ENCODE peak calls at places on chromosomes 2 and 18, in five cellular contexts. One of them, this sample, is unnamed.

GRCh38 chr18:26546875-26547301 is 1.5 kb downstream of the KCTD1 start:
- DNase-seq in adrenal gland: peak; percentile 19
- DNase-seq in spleen: peak; percentile 75
- DNase-seq in tibial artery: no peak
- DNase-seq in SJSA1: no peak
- DNase-seq in this sample: peak; percentile 37

GRCh38 chr2:201358684-201359083 is 1.5 kb upstream of the FLACC1 start:
- DNase-seq in adrenal gland: no peak
- DNase-seq in spleen: no peak
- DNase-seq in tibial artery: no peak
- DNase-seq in SJSA1: peak; percentile 36
- DNase-seq in this sample: no peak

GRCh38 chr2:624551-625347 is 52.5 kb downstream of the TMEM18 start:
- DNase-seq in adrenal gland: no peak
- DNase-seq in spleen: no peak
- DNase-seq in tibial artery: no peak
- DNase-seq in SJSA1: no peak
- DNase-seq in this sample: no peak

GRCh38 chr2:236974752-236975151 is 110.9 kb upstream of the COPS8 start:
- DNase-seq in adrenal gland: no peak
- DNase-seq in spleen: peak; percentile 34
- DNase-seq in tibial artery: no peak
- DNase-seq in SJSA1: no peak
- DNase-seq in this sample: no peak

GRCh38 chr18:4455113-4455811 is at the start of gene DLGAP1:
- DNase-seq in adrenal gland: peak; percentile 47
- DNase-seq in spleen: peak; percentile 74
- DNase-seq in tibial artery: peak; percentile 25
- DNase-seq in SJSA1: peak; percentile 11
- DNase-seq in this sample: peak; percentile 66

GRCh38 chr2:69642709-69643601 is 584 bp downstream of the AAK1 start:
- DNase-seq in adrenal gland: peak; percentile 72
- DNase-seq in spleen: peak; percentile 89
- DNase-seq in tibial artery: peak; percentile 50
- DNase-seq in SJSA1: peak; percentile 85
- DNase-seq in this sample: peak; percentile 37

GRCh38 chr2:202360646-202361045 is 15.5 kb upstream of the BMPR2 start:
- DNase-seq in adrenal gland: no peak
- DNase-seq in spleen: no peak
- DNase-seq in tibial artery: no peak
- DNase-seq in SJSA1: no peak
- DNase-seq in this sample: no peak

GRCh38 chr2:148540022-148540421 is 104.5 kb upstream of the EPC2 start:
- DNase-seq in adrenal gland: no peak
- DNase-seq in spleen: no peak
- DNase-seq in tibial artery: no peak
- DNase-seq in SJSA1: no peak
- DNase-seq in this sample: no peak

GRCh38 chr2:110678457-110679336 is 834 bp upstream of the BUB1 start:
- DNase-seq in adrenal gland: peak; percentile 26
- DNase-seq in spleen: peak; percentile 83
- DNase-seq in tibial artery: peak; percentile 26
- DNase-seq in SJSA1: no peak
- DNase-seq in this sample: peak; percentile 34

GRCh38 chr18:11553098-11553940 is 56.1 kb upstream of the SLC35G4 start:
- DNase-seq in adrenal gland: peak; percentile 29
- DNase-seq in spleen: no peak
- DNase-seq in tibial artery: no peak
- DNase-seq in SJSA1: peak; percentile 44
- DNase-seq in this sample: no peak

GRCh38 chr2:157596992-157597681 is 31.5 kb downstream of the ACVR1C start:
- DNase-seq in adrenal gland: no peak
- DNase-seq in spleen: peak; percentile 85
- DNase-seq in tibial artery: no peak
- DNase-seq in SJSA1: no peak
- DNase-seq in this sample: no peak

GRCh38 chr18:5524660-5525059 is 19.1 kb downstream of the EPB41L3 start:
- DNase-seq in adrenal gland: no peak
- DNase-seq in spleen: no peak
- DNase-seq in tibial artery: no peak
- DNase-seq in SJSA1: no peak
- DNase-seq in this sample: no peak

GRCh38 chr2:237720962-237721361 is 77.6 kb upstream of the RBM44 start:
- DNase-seq in adrenal gland: no peak
- DNase-seq in spleen: no peak
- DNase-seq in tibial artery: no peak
- DNase-seq in SJSA1: peak; percentile 58
- DNase-seq in this sample: no peak

GRCh38 chr18:8994603-8995002 is 107.9 kb upstream of the NDUFV2 start:
- DNase-seq in adrenal gland: no peak
- DNase-seq in spleen: no peak
- DNase-seq in tibial artery: no peak
- DNase-seq in SJSA1: no peak
- DNase-seq in this sample: no peak

GRCh38 chr2:220887880-220888279 is 684.2 kb downstream of the EPHA4 start:
- DNase-seq in adrenal gland: no peak
- DNase-seq in spleen: no peak
- DNase-seq in tibial artery: no peak
- DNase-seq in SJSA1: no peak
- DNase-seq in this sample: no peak

GRCh38 chr2:14634223-14634884 is 1.8 kb downstream of the LRATD1 start:
- DNase-seq in adrenal gland: peak; percentile 85
- DNase-seq in spleen: peak; percentile 72
- DNase-seq in tibial artery: peak; percentile 70
- DNase-seq in SJSA1: no peak
- DNase-seq in this sample: peak; percentile 82

GRCh38 chr18:9823805-9824473 is 61.8 kb upstream of the TXNDC2 start:
- DNase-seq in adrenal gland: no peak
- DNase-seq in spleen: no peak
- DNase-seq in tibial artery: no peak
- DNase-seq in SJSA1: no peak
- DNase-seq in this sample: no peak

GRCh38 chr2:104050632-104051242 is 803.2 kb upstream of the POU3F3 start:
- DNase-seq in adrenal gland: no peak
- DNase-seq in spleen: no peak
- DNase-seq in tibial artery: no peak
- DNase-seq in SJSA1: no peak
- DNase-seq in this sample: no peak

GRCh38 chr2:120134263-120134662 is 88.9 kb downstream of the TMEM185B start:
- DNase-seq in adrenal gland: no peak
- DNase-seq in spleen: no peak
- DNase-seq in tibial artery: no peak
- DNase-seq in SJSA1: peak; percentile 84
- DNase-seq in this sample: no peak

GRCh38 chr2:120828066-120828465 is 92.4 kb downstream of the GLI2 start:
- DNase-seq in adrenal gland: no peak
- DNase-seq in spleen: no peak
- DNase-seq in tibial artery: no peak
- DNase-seq in SJSA1: no peak
- DNase-seq in this sample: no peak

GRCh38 chr2:128228894-128229293 is 89.8 kb downstream of the HS6ST1 start:
- DNase-seq in adrenal gland: no peak
- DNase-seq in spleen: no peak
- DNase-seq in tibial artery: no peak
- DNase-seq in SJSA1: peak; percentile 29
- DNase-seq in this sample: no peak

GRCh38 chr18:10269226-10269625 is 185.2 kb upstream of the APCDD1 start:
- DNase-seq in adrenal gland: no peak
- DNase-seq in spleen: no peak
- DNase-seq in tibial artery: no peak
- DNase-seq in SJSA1: no peak
- DNase-seq in this sample: no peak

GRCh38 chr2:124778076-124778475 is 753.0 kb downstream of the CNTNAP5 start:
- DNase-seq in adrenal gland: no peak
- DNase-seq in spleen: no peak
- DNase-seq in tibial artery: no peak
- DNase-seq in SJSA1: no peak
- DNase-seq in this sample: no peak

GRCh38 chr2:46555646-46556205 is 76.4 kb downstream of the TMEM247 start:
- DNase-seq in adrenal gland: no peak
- DNase-seq in spleen: no peak
- DNase-seq in tibial artery: no peak
- DNase-seq in SJSA1: no peak
- DNase-seq in this sample: no peak
- H3K27ac ChIP-seq in adrenal gland: no peak overlapping the region
- H3K27ac ChIP-seq in spleen: no peak overlapping the region
- H3K27ac ChIP-seq in tibial artery: no peak overlapping the region
- H3K27ac ChIP-seq in SJSA1: no peak overlapping the region
- H3K27ac ChIP-seq in this sample: no peak overlapping the region

GRCh38 chr18:7084080-7084765 is 33.4 kb downstream of the LAMA1 start:
- DNase-seq in adrenal gland: no peak
- DNase-seq in spleen: no peak
- DNase-seq in tibial artery: no peak
- DNase-seq in SJSA1: no peak
- DNase-seq in this sample: no peak
- H3K4me3 ChIP-seq in adrenal gland: no peak overlapping the region
- H3K4me3 ChIP-seq in spleen: no peak overlapping the region
- H3K4me3 ChIP-seq in tibial artery: no peak overlapping the region
- H3K4me3 ChIP-seq in SJSA1: no peak overlapping the region
- H3K4me3 ChIP-seq in this sample: no peak overlapping the region

GRCh38 chr2:135164431-135164830 is 112.3 kb downstream of the RAB3GAP1 start:
- DNase-seq in adrenal gland: no peak
- DNase-seq in spleen: no peak
- DNase-seq in tibial artery: no peak
- DNase-seq in SJSA1: no peak
- DNase-seq in this sample: no peak
- H3K36me3 ChIP-seq in adrenal gland: peaks cover 47% of the 10 kb centered on the region
- H3K36me3 ChIP-seq in spleen: peaks cover 37% of the 10 kb centered on the region
- H3K36me3 ChIP-seq in tibial artery: peaks cover 68% of the 10 kb centered on the region
- H3K36me3 ChIP-seq in SJSA1: peaks cover 59% of the 10 kb centered on the region
- H3K36me3 ChIP-seq in this sample: no peaks in the 10 kb centered on the region

DNA sequence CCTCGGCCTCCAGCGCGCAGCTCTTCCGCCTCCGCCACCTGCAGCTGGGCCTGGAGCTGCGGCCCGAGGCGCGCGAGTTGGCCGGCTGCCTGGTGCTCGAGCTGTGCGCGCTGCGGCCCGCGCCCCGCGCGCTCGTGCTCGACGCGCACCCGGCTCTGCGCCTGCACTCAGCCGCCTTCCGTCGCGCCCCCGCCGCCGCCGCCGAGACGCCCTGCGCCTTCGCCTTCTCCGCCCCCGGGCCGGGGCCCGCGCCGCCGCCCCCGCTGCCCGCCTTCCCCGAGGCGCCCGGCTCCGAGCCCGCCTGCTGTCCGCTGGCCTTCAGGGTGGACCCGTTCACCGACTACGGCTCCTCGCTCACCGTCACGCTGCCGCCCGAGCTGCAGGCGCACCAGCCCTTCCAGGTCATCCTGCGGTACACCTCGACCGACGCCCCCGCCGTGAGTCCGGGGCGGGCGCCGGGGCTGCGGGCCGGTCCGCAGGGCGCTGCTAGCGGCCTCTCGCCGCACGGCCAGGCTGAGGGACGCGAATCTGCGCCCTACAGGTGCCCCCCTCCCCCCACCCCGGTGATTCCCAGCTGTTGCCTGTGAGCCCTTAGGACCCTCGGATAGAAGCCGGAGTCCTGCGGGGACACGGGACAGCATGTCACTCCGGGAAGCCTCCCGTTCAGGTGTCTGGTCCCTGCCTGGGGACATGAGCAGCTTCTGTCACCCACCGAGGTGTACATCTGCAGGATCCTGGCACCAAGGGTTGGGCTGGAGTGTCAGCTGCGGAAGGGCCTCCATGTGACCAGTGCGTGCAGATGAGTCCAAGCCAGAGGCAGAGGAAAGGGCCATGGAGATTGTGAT is 616 bp downstream of the RNPEPL1 start:
- DNase-seq in adrenal gland: peak; percentile 75
- DNase-seq in spleen: peak; percentile 94
- DNase-seq in tibial artery: peak; percentile 41
- DNase-seq in SJSA1: peak; percentile 18
- DNase-seq in this sample: peak; percentile 68
- H3K27ac ChIP-seq in adrenal gland: peak overlapping the region; percentile 76
- H3K27ac ChIP-seq in spleen: peak overlapping the region; percentile 88
- H3K27ac ChIP-seq in tibial artery: peak overlapping the region; percentile 85
- H3K27ac ChIP-seq in SJSA1: no peak overlapping the region
- H3K27ac ChIP-seq in this sample: peak overlapping the region; percentile 59

DNA sequence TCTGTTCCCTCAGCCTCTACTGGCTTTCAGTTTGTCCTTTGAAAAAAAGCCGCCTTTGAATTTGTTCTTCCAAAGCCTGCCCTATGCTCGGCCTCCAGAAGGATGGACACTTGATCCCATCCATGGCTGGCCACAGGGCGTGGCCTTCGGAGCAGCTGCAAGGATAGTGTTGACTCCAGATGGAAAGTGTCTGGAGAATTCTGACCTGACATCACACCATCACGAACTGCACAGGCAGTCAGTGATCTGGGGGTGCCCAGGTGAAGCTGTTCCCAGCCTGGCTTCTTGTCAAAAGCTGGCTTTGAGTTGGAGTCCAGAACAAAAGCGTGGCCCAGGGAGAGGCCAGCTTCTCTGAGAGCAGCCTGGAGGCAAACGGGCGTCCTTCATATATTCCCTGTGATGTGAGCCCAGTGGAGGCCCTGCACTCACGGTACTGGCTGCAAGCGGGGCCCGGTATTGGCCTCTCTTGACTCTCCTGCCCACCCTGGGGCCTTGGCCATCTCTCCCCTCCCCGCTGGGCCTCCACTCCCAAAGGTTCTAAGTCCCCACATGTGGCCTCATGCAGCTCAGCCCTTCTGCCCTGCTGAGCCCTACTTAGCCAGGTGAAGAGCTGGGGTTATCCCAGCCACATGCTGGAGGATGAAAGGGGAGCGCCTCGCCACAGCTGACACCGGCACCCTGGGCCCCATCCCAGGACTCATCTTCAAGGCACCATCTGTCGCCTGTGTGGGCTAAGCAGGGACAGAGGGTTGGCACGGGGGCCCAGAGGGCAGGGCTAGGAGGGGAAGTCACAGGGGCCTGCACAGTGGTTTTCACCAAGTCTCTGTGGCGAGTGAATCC is 20.4 kb upstream of the ATOH8 start:
- DNase-seq in adrenal gland: no peak
- DNase-seq in spleen: no peak
- DNase-seq in tibial artery: no peak
- DNase-seq in SJSA1: no peak
- DNase-seq in this sample: no peak
- H3K4me3 ChIP-seq in adrenal gland: no peak overlapping the region
- H3K4me3 ChIP-seq in spleen: no peak overlapping the region
- H3K4me3 ChIP-seq in tibial artery: no peak overlapping the region
- H3K4me3 ChIP-seq in SJSA1: no peak overlapping the region
- H3K4me3 ChIP-seq in this sample: no peak overlapping the region

DNA sequence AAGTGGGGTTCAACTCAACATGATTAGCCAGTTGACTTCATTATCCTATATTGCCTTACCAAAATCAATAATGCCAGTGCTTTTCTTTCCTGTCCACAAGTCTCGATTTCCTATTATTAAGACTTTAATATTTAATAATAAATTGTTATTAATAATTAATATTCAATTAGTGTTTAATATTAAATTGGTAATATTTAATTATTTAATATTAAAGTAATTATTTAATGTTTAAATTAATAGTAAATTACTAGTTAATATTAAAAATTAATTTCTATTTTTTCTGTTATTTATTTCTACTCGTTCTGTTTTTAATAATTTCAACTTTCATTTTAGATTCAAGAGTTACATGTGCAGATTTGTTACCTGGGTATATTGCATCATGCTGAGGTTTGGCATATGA is 243.2 kb downstream of the GULP1 start:
- DNase-seq in adrenal gland: no peak
- DNase-seq in spleen: no peak
- DNase-seq in tibial artery: no peak
- DNase-seq in SJSA1: no peak
- DNase-seq in this sample: no peak
- H3K36me3 ChIP-seq in adrenal gland: no peaks in the 10 kb centered on the region
- H3K36me3 ChIP-seq in spleen: no peaks in the 10 kb centered on the region
- H3K36me3 ChIP-seq in tibial artery: no peaks in the 10 kb centered on the region
- H3K36me3 ChIP-seq in SJSA1: peaks cover 5% of the 10 kb centered on the region
- H3K36me3 ChIP-seq in this sample: no peaks in the 10 kb centered on the region

GRCh38 chr2:217421834-217422233 is 562.0 kb upstream of the TNP1 start:
- DNase-seq in adrenal gland: no peak
- DNase-seq in spleen: no peak
- DNase-seq in tibial artery: no peak
- DNase-seq in SJSA1: no peak
- DNase-seq in this sample: no peak
- H3K27ac ChIP-seq in adrenal gland: no peak overlapping the region
- H3K27ac ChIP-seq in spleen: no peak overlapping the region
- H3K27ac ChIP-seq in tibial artery: peak overlapping the region; percentile 75
- H3K27ac ChIP-seq in SJSA1: no peak overlapping the region
- H3K27ac ChIP-seq in this sample: no peak overlapping the region